ENCODE peak calls at places on chromosomes 6 and 20, in four cellular contexts. E is activated naive CD4-positive, alpha-beta T cell; O is activated gamma-delta T cell treated with Interleukin-2 at 50 U/mL for 16 hours; N is sigmoid colon. A is an unnamed sample.

GRCh38 chr20:13922241-13922640 is 68.2 kb downstream of the SEL1L2 start:
- DNase-seq in E (no peak), N (no peak), O (no peak), A (no peak)

GRCh38 chr20:16806886-16807285 is 58.7 kb downstream of the OTOR start:
- DNase-seq in O (no peak), E (no peak), N (no peak), A (no peak)

GRCh38 chr6:46255528-46255927 is 84.7 kb upstream of the ENPP5 start:
- DNase-seq in E (no peak), O (no peak), N (no peak), A (no peak)

GRCh38 chr6:16338577-16339262 is 100.3 kb downstream of the GMPR start:
- DNase-seq in N (peak; percentile 93), O (no peak), E (no peak), A (no peak)

GRCh38 chr6:32118782-32119628 is 9.0 kb downstream of the ATF6B start:
- DNase-seq in E (peak; percentile 41), O (peak; percentile 57), N (peak; percentile 96), A (peak; percentile 88)

GRCh38 chr20:25294459-25295385 is 46.8 kb downstream of the PYGB start:
- DNase-seq in O (peak; percentile 51), N (no peak), E (peak; percentile 14), A (peak; percentile 38)

GRCh38 chr6:53494076-53494475 is 50.8 kb downstream of the GCLC start:
- DNase-seq in E (no peak), O (no peak), N (no peak), A (no peak)

GRCh38 chr6:78502386-78502887 is 364.9 kb upstream of the IRAK1BP1 start:
- DNase-seq in N (no peak), O (no peak), E (no peak), A (no peak)

GRCh38 chr6:122833229-122833556 is 44.1 kb downstream of the SMPDL3A start:
- DNase-seq in O (no peak), N (no peak), E (no peak), A (peak; percentile 56)

GRCh38 chr6:47047479-47048411 is 5.6 kb upstream of the ADGRF1 start:
- DNase-seq in E (no peak), O (no peak), N (no peak), A (no peak)

GRCh38 chr6:157600807-157601206 is 219.8 kb downstream of the ZDHHC14 start:
- DNase-seq in E (no peak), O (no peak), N (no peak), A (no peak)

GRCh38 chr6:108152446-108152845 is 13.4 kb upstream of the NR2E1 start:
- DNase-seq in O (no peak), E (no peak), N (no peak), A (no peak)

GRCh38 chr6:111265842-111266241 is 178.5 kb downstream of the SLC16A10 start:
- DNase-seq in N (no peak), O (no peak), E (no peak), A (no peak)

GRCh38 chr6:715709-716450 is 22.9 kb upstream of the EXOC2 start:
- DNase-seq in O (no peak), N (no peak), E (no peak), A (no peak)

GRCh38 chr20:36848078-36848660 is 27.8 kb upstream of the TLDC2 start:
- DNase-seq in N (peak; percentile 93), E (no peak), O (no peak), A (no peak)

GRCh38 chr20:41098703-41099250 is 38.6 kb upstream of the PLCG1 start:
- DNase-seq in O (no peak), N (no peak), E (no peak), A (no peak)

GRCh38 chr20:57473246-57474042 is 51.5 kb downstream of the CTCFL start:
- DNase-seq in N (peak; percentile 80), E (no peak), O (peak; percentile 23), A (no peak)

GRCh38 chr6:21804941-21805610 is 211.5 kb downstream of the SOX4 start:
- DNase-seq in O (no peak), E (no peak), N (no peak), A (no peak)